ENCODE peak calls at places on chromosomes 1 and 21, in four cellular contexts. Q, S, C and D are unnamed samples.

GRCh38 chr1:58592521-58593134 is 15.6 kb upstream of the TACSTD2 start:
- DNase-seq in Q (no peak), S (no peak), C (no peak), D (no peak)

GRCh38 chr1:154407866-154408777 is 3.0 kb downstream of the IL6R start:
- DNase-seq in Q (no peak), S (no peak), C (peak), D (no peak)

GRCh38 chr1:203083463-203083921 is 2.3 kb downstream of the MYOG start:
- DNase-seq in Q (no peak), S (peak), C (no peak), D (no peak)

GRCh38 chr1:68107771-68108170 is 57.3 kb upstream of the DIRAS3 start:
- DNase-seq in Q (no peak), S (no peak), C (no peak), D (no peak)

GRCh38 chr1:167246971-167247370 is 26.3 kb downstream of the POU2F1 start:
- DNase-seq in Q (no peak), S (no peak), C (no peak), D (no peak)

GRCh38 chr1:109192433-109192832 is 21.3 kb upstream of the SARS1 start:
- DNase-seq in Q (no peak), S (no peak), C (no peak), D (no peak)

GRCh38 chr1:35641233-35641866 is at the start of gene PSMB2:
- DNase-seq in Q (peak), S (peak), C (peak), D (peak)

GRCh38 chr1:116794804-116795481 is 40.7 kb downstream of the CD2 start:
- DNase-seq in Q (peak), S (no peak), C (no peak), D (no peak)

GRCh38 chr1:85957760-85958159 is 198.8 kb downstream of the COL24A1 start:
- DNase-seq in Q (no peak), S (no peak), C (no peak), D (no peak)

GRCh38 chr21:42636535-42636914 is 16.9 kb upstream of the PDE9A start:
- DNase-seq in Q (no peak), S (no peak), C (no peak), D (no peak)

GRCh38 chr1:67559222-67559700 is 125.7 kb upstream of the GADD45A start:
- DNase-seq in Q (no peak), S (peak), C (no peak), D (peak)

GRCh38 chr1:54571803-54572202 is 23.8 kb downstream of the ACOT11 start:
- DNase-seq in Q (no peak), S (no peak), C (no peak), D (peak)

GRCh38 chr1:184056921-184057496 is 5.5 kb downstream of the TSEN15 start:
- DNase-seq in Q (no peak), S (no peak), C (no peak), D (no peak)

GRCh38 chr1:65267291-65268087 is 41.9 kb upstream of the DNAJC6 start:
- DNase-seq in Q (no peak), S (peak), C (no peak), D (no peak)

GRCh38 chr1:100928128-100928527 is 32.2 kb downstream of the SLC30A7 start:
- DNase-seq in Q (no peak), S (peak), C (no peak), D (no peak)

GRCh38 chr1:227828773-227829172 is 13.3 kb downstream of the PRSS38 start:
- DNase-seq in Q (no peak), S (no peak), C (no peak), D (no peak)

GRCh38 chr1:228647523-228648444 is 87.5 kb upstream of the RHOU start:
- DNase-seq in Q (no peak), S (peak), C (peak), D (peak)

GRCh38 chr1:96510911-96511310 is 210.7 kb upstream of the PTBP2 start:
- DNase-seq in Q (no peak), S (no peak), C (no peak), D (no peak)

GRCh38 chr1:43232482-43232881 is 37.3 kb upstream of the TMEM125 start:
- DNase-seq in Q (no peak), S (no peak), C (no peak), D (no peak)

GRCh38 chr21:28442624-28443023 is 550.1 kb downstream of the LTN1 start:
- DNase-seq in Q (no peak), S (no peak), C (no peak), D (no peak)

GRCh38 chr1:98001764-98002163 is 80.9 kb upstream of the DPYD start:
- DNase-seq in Q (no peak), S (no peak), C (no peak), D (no peak)

GRCh38 chr1:165914136-165914798 is 86.9 kb downstream of the UCK2 start:
- DNase-seq in Q (peak), S (peak), C (peak), D (peak)

GRCh38 chr21:36803051-36803709 is 104.3 kb downstream of the SIM2 start:
- DNase-seq in Q (no peak), S (no peak), C (no peak), D (no peak)

GRCh38 chr1:216805233-216805632 is 82.0 kb upstream of the ESRRG start:
- DNase-seq in Q (no peak), S (no peak), C (no peak), D (no peak)
- TF ChIP-seq CREB1 in Q (no peak), S (no peak), C (no peak), D (no peak)

DNA sequence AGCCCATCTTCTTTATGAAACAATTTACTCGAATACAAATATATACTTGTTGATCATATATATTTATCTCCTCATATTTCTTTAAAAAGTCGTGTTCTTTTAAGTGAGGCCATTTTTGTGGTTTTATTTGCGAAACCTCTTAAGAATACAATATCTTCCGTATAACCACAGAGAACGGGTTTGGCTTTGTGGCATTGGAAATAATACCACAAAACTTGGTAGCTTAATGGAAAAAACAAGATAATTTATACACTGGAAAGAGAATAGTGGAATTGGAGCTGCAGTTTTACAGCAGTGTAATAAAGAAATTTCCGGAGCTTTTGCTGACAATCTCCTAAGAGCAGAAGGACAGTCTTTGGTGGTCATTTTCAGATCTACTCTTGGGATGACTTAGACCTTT is 29.4 kb downstream of the PTGFR start:
- DNase-seq in Q (no peak), S (no peak), C (no peak), D (no peak)
- TF ChIP-seq CREM in Q (no peak), S (no peak), C (no peak), D (no peak)

DNA sequence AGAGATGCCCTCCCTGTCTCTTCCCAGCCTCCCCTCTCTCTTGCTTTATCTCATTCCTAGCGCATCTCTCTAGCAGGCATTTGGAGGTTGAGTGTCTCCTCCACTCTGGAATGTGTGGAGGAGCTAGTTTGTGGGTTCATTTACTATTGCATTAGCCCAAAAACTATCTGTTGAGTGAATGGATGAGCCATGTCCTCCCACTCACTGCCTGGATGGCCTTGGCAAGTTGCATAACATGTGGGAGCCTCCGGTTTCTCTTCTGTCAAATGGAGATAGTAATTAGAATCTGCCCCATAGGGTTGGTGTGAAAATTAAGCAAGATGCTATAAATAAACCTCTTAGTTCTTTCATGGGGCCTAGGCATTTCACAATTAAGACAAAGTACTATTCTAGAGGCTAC is 181.8 kb downstream of the KAZN start:
- DNase-seq in Q (no peak), S (peak), C (no peak), D (no peak)
- TF ChIP-seq CBFB in Q (no peak), S (no peak), C (no peak), D (no peak)

DNA sequence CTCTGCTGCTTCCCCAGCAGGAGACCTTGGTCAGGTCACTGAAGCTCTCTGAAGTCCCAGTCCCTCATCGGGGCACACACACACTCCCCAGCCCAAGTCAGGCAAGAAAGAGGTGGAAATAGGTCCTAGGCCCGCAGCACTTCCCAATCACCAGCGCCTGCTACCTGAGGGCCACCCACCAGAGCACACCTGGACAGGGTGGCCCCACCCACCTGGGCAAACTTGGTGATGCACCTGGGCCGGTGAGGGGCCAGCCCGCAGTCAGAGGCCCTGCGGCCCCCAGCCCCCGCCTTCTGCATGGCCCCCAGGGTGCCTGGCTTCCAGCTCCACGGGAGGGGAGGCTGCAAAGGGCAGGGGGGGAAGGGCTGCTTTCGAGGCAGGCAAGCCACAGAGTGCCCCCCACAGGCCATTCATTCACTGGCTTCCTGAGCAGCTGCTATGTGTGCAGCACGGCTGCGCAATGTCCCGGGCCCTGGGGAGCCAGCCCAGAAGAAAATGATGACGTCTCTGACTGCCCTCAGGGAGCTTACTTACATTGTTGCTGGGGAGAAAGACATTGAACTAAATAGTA is 4.7 kb downstream of the SH2D5 start:
- DNase-seq in Q (no peak), S (peak), C (no peak), D (peak)
- TF ChIP-seq CREB1 in Q (no peak), S (no peak), C (no peak), D (no peak)

GRCh38 chr1:5747428-5748285 is 244.6 kb downstream of the NPHP4 start:
- DNase-seq in Q (no peak), S (no peak), C (no peak), D (no peak)
- TF ChIP-seq CREM in Q (no peak), S (no peak), C (no peak), D (no peak)

DNA sequence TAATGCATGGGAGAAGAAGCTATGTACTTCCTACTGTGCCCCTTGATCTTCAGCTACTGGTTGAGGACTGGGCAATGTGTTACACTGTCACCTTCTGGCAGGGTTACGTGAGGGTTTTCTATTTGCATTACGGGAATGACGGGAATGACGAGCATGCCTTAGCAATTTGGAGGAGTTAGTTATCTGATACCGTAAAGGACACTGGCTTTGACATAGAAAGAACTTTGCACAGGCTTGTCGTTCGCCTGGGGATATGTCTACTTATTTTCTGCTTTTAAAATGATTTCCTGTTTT is 19.8 kb upstream of the ACBD6 start:
- DNase-seq in Q (no peak), S (peak), C (peak), D (no peak)
- TF ChIP-seq CBFB in Q (no peak), S (no peak), C (no peak), D (no peak)

DNA sequence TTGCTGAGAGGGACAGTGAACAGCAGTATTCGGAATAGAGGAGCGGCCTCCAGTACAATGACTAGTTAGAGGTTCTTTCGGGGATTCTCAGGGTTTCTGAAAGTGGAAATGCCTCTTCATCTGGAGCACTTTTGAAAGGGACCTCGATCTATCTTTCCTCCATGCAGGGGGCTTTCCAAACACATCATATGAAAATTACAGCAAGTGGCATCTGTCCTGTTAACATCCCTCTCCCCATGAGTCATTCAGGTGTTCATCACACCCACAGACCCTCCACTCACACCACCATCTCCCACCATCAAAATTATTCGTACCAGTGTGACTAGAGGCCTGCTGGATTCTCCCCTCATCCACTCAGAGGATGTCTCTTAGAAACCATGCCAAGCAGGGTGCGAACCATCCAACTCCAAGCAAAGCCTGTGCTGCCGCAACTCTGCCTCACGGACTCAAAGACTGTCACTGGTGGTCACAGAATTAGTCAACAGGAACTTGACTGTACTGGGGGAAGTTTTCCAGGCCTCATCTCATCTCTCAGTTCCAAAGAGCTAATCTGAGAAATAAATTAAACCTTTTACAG is 211.1 kb downstream of the MRPL39 start:
- DNase-seq in Q (peak), S (no peak), C (no peak), D (no peak)
- TF ChIP-seq CREB1 in Q (no peak), S (no peak), C (no peak), D (no peak)